ENCODE peak calls at places on chromosomes 13 and 19, in nine cellular contexts. K is neural progenitor cell, R is OCI-LY7, P is HCT116, S is GM23338, E is hepatocyte, I is SK-N-SH, B is PC-3, T is MM.1S. G is an unnamed sample. For H3K4me1, the result is how much of the 10 kb centered on the place peaks cover.

GRCh38 chr13:106038752-106039151 is 496.7 kb downstream of the EFNB2 start:
- DNase-seq in K (no peak), R (no peak), P (peak), S (no peak), E (no peak), I (no peak), B (peak), T (no peak), G (peak)

GRCh38 chr13:31964168-31964567 is 67.4 kb upstream of the FRY start:
- DNase-seq in K (no peak), R (no peak), P (no peak), S (no peak), E (no peak), I (no peak), B (no peak), T (no peak), G (no peak)

GRCh38 chr13:75541287-75541686 is 3.6 kb upstream of the COMMD6 start:
- DNase-seq in K (no peak), R (no peak), P (no peak), S (no peak), E (no peak), I (no peak), B (no peak), T (no peak), G (no peak)

GRCh38 chr19:45153339-45154063 is 7.3 kb downstream of the NKPD1 start:
- DNase-seq in K (peak), R (peak), P (no peak), S (peak), E (peak), I (peak), B (no peak), T (no peak), G (peak)

GRCh38 chr13:101755228-101755887 is 302.9 kb downstream of the ITGBL1 start:
- DNase-seq in K (no peak), R (no peak), P (no peak), S (no peak), E (no peak), I (peak), B (no peak), T (no peak), G (no peak)

GRCh38 chr19:58338825-58339558 is 12.2 kb downstream of the ZSCAN22 start:
- DNase-seq in K (peak), R (no peak), P (no peak), S (peak), E (no peak), I (no peak), B (peak), T (no peak), G (peak)

GRCh38 chr19:43455321-43456113 is 9.9 kb downstream of the LYPD3 start:
- DNase-seq in K (no peak), R (no peak), P (no peak), S (no peak), E (no peak), I (no peak), B (peak), T (no peak), G (no peak)

GRCh38 chr13:64928704-64929499 is 2301.2 kb downstream of the PCDH9 start:
- DNase-seq in K (no peak), R (no peak), P (peak), S (no peak), E (peak), I (no peak), B (peak), T (no peak), G (peak)

GRCh38 chr13:111925146-111925875 is 141.6 kb upstream of the SOX1 start:
- DNase-seq in K (no peak), R (no peak), P (no peak), S (no peak), E (no peak), I (no peak), B (no peak), T (no peak), G (no peak)

GRCh38 chr13:61144301-61144700 is 271.3 kb downstream of the PCDH20 start:
- DNase-seq in K (no peak), R (no peak), P (no peak), S (no peak), E (no peak), I (no peak), B (no peak), T (no peak), G (no peak)

GRCh38 chr19:46623915-46624502 is 880 bp downstream of the PTGIR start:
- DNase-seq in K (no peak), R (no peak), P (no peak), S (no peak), E (no peak), I (no peak), B (no peak), T (no peak), G (no peak)

GRCh38 chr19:10872551-10873107 is 1.3 kb downstream of the CARM1 start:
- DNase-seq in K (no peak), R (no peak), P (no peak), S (no peak), E (no peak), I (no peak), B (peak), T (no peak), G (peak)

GRCh38 chr19:33906578-33907335 is 110.1 kb downstream of the KCTD15 start:
- DNase-seq in K (peak), R (no peak), P (no peak), S (peak), E (peak), I (no peak), B (no peak), T (no peak), G (peak)

GRCh38 chr13:49403966-49404365 is 39.9 kb downstream of the CAB39L start:
- DNase-seq in K (no peak), R (no peak), P (no peak), S (no peak), E (no peak), I (no peak), B (no peak), T (no peak), G (no peak)

GRCh38 chr19:53195265-53195879 is 2.2 kb upstream of the ZNF665 start:
- DNase-seq in K (peak), R (peak), P (peak), S (peak), E (peak), I (peak), B (peak), T (peak), G (peak)

GRCh38 chr13:106581268-106581667 is 13.3 kb upstream of the ARGLU1 start:
- DNase-seq in K (no peak), R (no peak), P (no peak), S (no peak), E (no peak), I (no peak), B (no peak), T (no peak), G (no peak)

GRCh38 chr13:65881561-65882155 is 1348.5 kb downstream of the PCDH9 start:
- DNase-seq in K (no peak), R (no peak), P (no peak), S (no peak), E (no peak), I (no peak), B (peak), T (no peak), G (no peak)

GRCh38 chr13:113774177-113775107 is 15.4 kb downstream of the TMEM255B start:
- DNase-seq in K (no peak), R (no peak), P (no peak), S (no peak), E (no peak), I (peak), B (peak), T (no peak), G (peak)

GRCh38 chr19:45547965-45548609 is 36.5 kb downstream of the OPA3 start:
- DNase-seq in K (no peak), R (no peak), P (peak), S (no peak), E (peak), I (no peak), B (peak), T (no peak), G (peak)

GRCh38 chr13:79222427-79223205 is 183.4 kb downstream of the RBM26 start:
- DNase-seq in K (no peak), R (no peak), P (no peak), S (no peak), E (no peak), I (no peak), B (no peak), T (no peak), G (no peak)

GRCh38 chr19:9149976-9150375 is 9.8 kb downstream of the ZNF317 start:
- DNase-seq in K (no peak), R (no peak), P (no peak), S (no peak), E (no peak), I (no peak), B (peak), T (no peak), G (no peak)

GRCh38 chr19:38208571-38208970 is 15.5 kb downstream of the DPF1 start:
- DNase-seq in K (no peak), R (no peak), P (no peak), S (no peak), E (no peak), I (no peak), B (no peak), T (no peak), G (no peak)

GRCh38 chr19:46381746-46382345 is 31.5 kb downstream of the CCDC8 start:
- DNase-seq in K (no peak), R (no peak), P (no peak), S (no peak), E (no peak), I (no peak), B (no peak), T (no peak), G (no peak)

GRCh38 chr19:3618144-3618810 is 8.3 kb downstream of the CACTIN start:
- DNase-seq in K (peak), R (peak), P (no peak), S (peak), E (peak), I (peak), B (peak), T (peak), G (peak)

GRCh38 chr13:113145911-113146598 is 12.4 kb upstream of the PROZ start:
- DNase-seq in K (no peak), R (no peak), P (no peak), S (no peak), E (no peak), I (no peak), B (no peak), T (no peak), G (no peak)

GRCh38 chr19:7783991-7784421 is 21.0 kb downstream of the CLEC4M start:
- DNase-seq in K (no peak), R (no peak), P (no peak), S (peak), E (peak), I (no peak), B (peak), T (no peak), G (peak)

GRCh38 chr13:77305276-77305675 is 21.6 kb downstream of the MYCBP2 start:
- DNase-seq in K (no peak), R (peak), P (no peak), S (no peak), E (no peak), I (no peak), B (no peak), T (no peak), G (no peak)

GRCh38 chr13:110337287-110337686 is 30.2 kb downstream of the COL4A2 start:
- DNase-seq in K (no peak), R (no peak), P (no peak), S (no peak), E (no peak), I (no peak), B (no peak), T (no peak), G (no peak)
- H3K4me1 ChIP-seq in K (half or more), R (under half), P (under half), S (under half), E (under half), I (under half), B (under half), T (under half), G (under half)

DNA sequence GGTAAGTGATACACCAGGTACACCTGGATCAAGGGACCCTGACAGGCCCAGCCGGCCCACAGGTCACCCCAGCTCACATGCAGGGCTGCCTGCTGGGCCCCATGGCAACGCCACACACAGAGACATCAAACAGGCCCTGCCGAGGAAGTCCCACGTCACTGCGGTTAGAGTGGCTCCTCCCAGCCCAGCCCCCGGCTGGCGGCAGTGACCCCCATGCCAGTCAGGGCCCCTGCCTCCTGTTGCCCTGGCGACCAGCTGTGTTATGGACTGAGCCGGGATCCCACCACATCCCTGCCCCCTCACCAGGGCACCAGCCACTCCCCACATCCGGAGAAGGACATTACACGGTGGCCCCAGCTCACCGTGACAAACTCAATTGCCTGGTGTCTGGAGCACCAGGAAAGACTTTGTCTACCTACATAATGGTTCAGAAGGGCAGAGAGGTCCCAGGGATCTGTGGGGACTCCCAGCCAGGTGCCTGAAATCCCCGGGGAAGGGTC is 30.4 kb upstream of the NANOS3 start:
- DNase-seq in K (peak), R (peak), P (peak), S (peak), E (peak), I (peak), B (peak), T (peak), G (peak)
- TF ChIP-seq EZH2phosphoT487 in K (no peak), R (no peak), P (no peak), S (no peak), E (no peak), I (no peak), B (no peak), T (no peak), G (no peak)

GRCh38 chr19:41754596-41754995 is 734 bp upstream of the CEACAM6 start:
- DNase-seq in K (no peak), R (no peak), P (no peak), S (no peak), E (no peak), I (no peak), B (no peak), T (no peak), G (no peak)
- H3K4me1 ChIP-seq in K (under half), R (under half), P (under half), S (under half), E (under half), I (under half), B (under half), T (under half), G (under half)

GRCh38 chr19:49168421-49168820 is 10.8 kb downstream of the TRPM4 start:
- DNase-seq in K (no peak), R (no peak), P (no peak), S (no peak), E (no peak), I (no peak), B (no peak), T (no peak), G (no peak)

GRCh38 chr19:49167857-49168409 is 10.3 kb downstream of the TRPM4 start:
- DNase-seq in K (no peak), R (no peak), P (no peak), S (no peak), E (no peak), I (no peak), B (no peak), T (no peak), G (no peak)

GRCh38 chr19:49161987-49162386 is 4.4 kb downstream of the TRPM4 start:
- DNase-seq in K (no peak), R (no peak), P (no peak), S (no peak), E (no peak), I (no peak), B (no peak), T (no peak), G (peak)

GRCh38 chr19:49165865-49166301 is 8.3 kb downstream of the TRPM4 start:
- DNase-seq in K (no peak), R (no peak), P (no peak), S (peak), E (no peak), I (peak), B (no peak), T (no peak), G (no peak)

GRCh38 chr19:49165111-49165750 is 7.6 kb downstream of the TRPM4 start:
- DNase-seq in K (no peak), R (no peak), P (no peak), S (peak), E (no peak), I (no peak), B (peak), T (no peak), G (no peak)
- TF ChIP-seq EZH2phosphoT487 in K (no peak), R (no peak), P (no peak), S (no peak), E (no peak), I (no peak), B (no peak), T (no peak), G (no peak)

GRCh38 chr19:21841784-21842097 is 5.8 kb upstream of the ZNF43 start:
- DNase-seq in K (no peak), R (no peak), P (no peak), S (no peak), E (no peak), I (no peak), B (no peak), T (no peak), G (no peak)
- H3K4me1 ChIP-seq in K (under half), R (under half), P (under half), S (under half), E (under half), I (under half), B (under half), T (under half), G (under half)

DNA sequence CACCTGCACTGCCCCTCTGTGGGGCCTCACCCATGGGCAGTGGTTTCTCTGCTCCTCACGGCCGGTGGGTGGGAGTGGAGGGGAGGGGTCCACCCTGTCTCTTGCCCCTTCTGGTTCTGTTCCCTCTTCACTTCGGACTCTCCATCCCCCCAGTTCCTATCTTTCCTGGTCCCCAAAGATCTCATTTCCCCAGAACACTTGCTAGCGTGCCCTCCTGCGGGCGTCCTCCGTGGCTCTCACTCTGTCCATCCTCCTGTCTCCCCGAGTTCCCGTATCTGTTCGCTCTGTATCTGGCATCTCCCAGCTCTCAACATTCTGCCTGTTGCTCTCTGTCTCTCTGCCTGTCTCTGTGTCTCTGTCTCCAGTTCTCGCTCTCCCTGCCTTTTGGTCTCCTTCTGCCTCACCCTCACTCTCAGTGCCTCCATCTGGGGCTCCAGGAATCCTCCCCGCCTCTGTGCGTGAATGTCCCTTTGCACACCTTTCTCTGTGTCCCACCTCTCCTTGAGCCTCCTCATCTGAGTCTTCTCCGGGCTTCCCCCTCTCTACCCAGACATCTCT is 363 bp downstream of the SPIB start:
- DNase-seq in K (no peak), R (no peak), P (no peak), S (peak), E (no peak), I (no peak), B (no peak), T (no peak), G (no peak)
- TF ChIP-seq EZH2phosphoT487 in K (no peak), R (no peak), P (no peak), S (no peak), E (no peak), I (no peak), B (no peak), T (no peak), G (no peak)

GRCh38 chr19:6065685-6066365 is 44.5 kb downstream of the RFX2 start:
- DNase-seq in K (no peak), R (no peak), P (no peak), S (peak), E (peak), I (no peak), B (peak), T (no peak), G (peak)
- H3K4me1 ChIP-seq in K (under half), R (under half), P (under half), S (under half), E (under half), I (under half), B (half or more), T (under half), G (half or more)

DNA sequence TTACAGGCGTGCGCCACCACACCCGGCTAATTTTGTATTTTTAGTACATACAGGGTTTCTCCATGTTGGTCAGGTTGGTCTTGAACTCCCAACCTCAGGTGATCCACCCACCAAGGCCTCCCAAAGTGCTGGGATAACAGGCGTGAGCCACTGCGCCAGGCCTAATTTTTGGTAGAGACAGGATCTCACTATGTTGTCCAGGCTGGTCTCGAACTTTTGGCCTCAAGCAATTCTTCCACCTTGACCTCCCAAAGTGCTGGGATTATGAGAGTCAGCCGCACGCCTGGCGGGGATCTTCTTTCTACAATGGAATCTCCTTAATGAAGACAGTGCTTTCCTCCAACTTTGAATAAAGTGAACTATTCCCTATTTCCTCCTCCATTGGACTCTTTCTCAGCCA is 5.8 kb downstream of the RASIP1 start:
- DNase-seq in K (no peak), R (no peak), P (no peak), S (no peak), E (no peak), I (no peak), B (no peak), T (no peak), G (no peak)
- TF ChIP-seq EZH2phosphoT487 in K (no peak), R (no peak), P (no peak), S (no peak), E (no peak), I (no peak), B (no peak), T (no peak), G (no peak)

DNA sequence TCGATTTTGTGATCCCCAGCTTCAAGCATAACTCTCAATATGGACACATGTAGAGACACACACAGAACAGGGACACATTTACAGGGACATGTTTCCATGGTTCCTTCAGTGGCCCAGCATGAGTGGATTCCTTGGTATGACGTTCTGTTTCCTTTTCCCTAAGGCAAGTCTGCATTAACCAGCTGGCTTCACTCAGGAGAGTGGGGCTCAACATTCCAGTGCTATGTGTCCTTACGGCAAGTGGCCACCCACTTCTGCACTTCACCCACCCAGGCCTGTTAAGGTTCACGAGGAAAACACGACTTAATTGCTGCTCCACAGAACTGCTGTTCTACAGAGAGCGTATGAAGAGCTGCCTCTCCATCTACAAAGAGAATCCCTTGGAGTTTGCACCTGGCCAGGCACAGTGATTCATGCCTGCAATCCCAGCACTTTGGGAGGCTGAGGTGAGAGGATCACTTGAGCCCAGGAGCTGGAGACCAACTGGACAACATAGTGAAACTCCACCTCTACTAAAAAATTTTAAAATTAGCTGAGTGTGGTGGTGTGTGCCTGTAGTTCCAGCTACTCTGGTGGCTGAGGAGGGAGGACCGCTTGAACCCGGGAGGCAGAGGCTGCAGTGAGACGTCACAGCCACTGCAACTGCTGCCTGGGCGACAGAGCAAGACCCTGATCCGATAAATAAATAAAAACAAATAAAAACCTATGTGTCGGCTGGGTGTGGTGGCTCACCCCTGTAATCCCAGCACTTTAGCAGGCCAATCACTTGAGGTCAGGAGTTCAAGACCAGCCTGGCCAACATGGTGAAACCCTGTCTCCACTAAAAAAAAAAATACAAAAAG is 32.5 kb downstream of the BRD4 start:
- DNase-seq in K (no peak), R (no peak), P (no peak), S (no peak), E (no peak), I (no peak), B (no peak), T (no peak), G (peak)
- H3K4me1 ChIP-seq in K (under half), R (half or more), P (under half), S (under half), E (half or more), I (half or more), B (half or more), T (under half), G (half or more)